ENCODE peak calls at places on chromosomes 13 and 19, in seven cellular contexts. One of them, this sample, is unnamed.

GRCh38 chr13:41785402-41786142 is 175.3 kb downstream of the VWA8 start:
- DNase-seq in cardiac muscle cell: no peak
- DNase-seq in bronchial epithelial cell: no peak
- DNase-seq in fibroblast of mammary gland: no peak
- DNase-seq in IMR-90: no peak
- DNase-seq in astrocyte of the cerebellum: no peak
- DNase-seq in retinal pigment epithelial cell: no peak
- DNase-seq in this sample: no peak

GRCh38 chr13:110850006-110850405 is 64.9 kb downstream of the ANKRD10 start:
- DNase-seq in IMR-90: no peak
- DNase-seq in bronchial epithelial cell: no peak
- DNase-seq in fibroblast of mammary gland: no peak
- DNase-seq in astrocyte of the cerebellum: no peak
- DNase-seq in retinal pigment epithelial cell: no peak
- DNase-seq in cardiac muscle cell: no peak
- DNase-seq in this sample: no peak

GRCh38 chr19:1855040-1855827 is 7.0 kb upstream of the REXO1 start:
- DNase-seq in retinal pigment epithelial cell: peak; percentile 56
- DNase-seq in cardiac muscle cell: peak; percentile 91
- DNase-seq in bronchial epithelial cell: peak; percentile 71
- DNase-seq in IMR-90: peak; percentile 85
- DNase-seq in astrocyte of the cerebellum: no peak
- DNase-seq in fibroblast of mammary gland: peak; percentile 65
- DNase-seq in this sample: peak; percentile 94

GRCh38 chr13:100657881-100658315 is 16.7 kb downstream of the TMTC4 start:
- DNase-seq in astrocyte of the cerebellum: no peak
- DNase-seq in IMR-90: no peak
- DNase-seq in bronchial epithelial cell: no peak
- DNase-seq in fibroblast of mammary gland: no peak
- DNase-seq in cardiac muscle cell: no peak
- DNase-seq in retinal pigment epithelial cell: peak; percentile 69
- DNase-seq in this sample: no peak

GRCh38 chr19:41376998-41377365 is 649 bp downstream of the TMEM91 start:
- DNase-seq in retinal pigment epithelial cell: no peak
- DNase-seq in IMR-90: no peak
- DNase-seq in bronchial epithelial cell: peak; percentile 25
- DNase-seq in astrocyte of the cerebellum: no peak
- DNase-seq in fibroblast of mammary gland: peak; percentile 60
- DNase-seq in cardiac muscle cell: no peak
- DNase-seq in this sample: no peak

GRCh38 chr13:70938462-70938861 is 830.2 kb upstream of the KLHL1 start:
- DNase-seq in fibroblast of mammary gland: no peak
- DNase-seq in astrocyte of the cerebellum: no peak
- DNase-seq in IMR-90: no peak
- DNase-seq in retinal pigment epithelial cell: no peak
- DNase-seq in cardiac muscle cell: no peak
- DNase-seq in bronchial epithelial cell: no peak
- DNase-seq in this sample: no peak

GRCh38 chr19:46042252-46042883 is 1.6 kb upstream of the IGFL4 start:
- DNase-seq in IMR-90: no peak
- DNase-seq in cardiac muscle cell: no peak
- DNase-seq in bronchial epithelial cell: no peak
- DNase-seq in astrocyte of the cerebellum: no peak
- DNase-seq in retinal pigment epithelial cell: no peak
- DNase-seq in fibroblast of mammary gland: no peak
- DNase-seq in this sample: no peak

GRCh38 chr19:16591803-16592556 is 19.8 kb upstream of the SLC35E1 start:
- DNase-seq in astrocyte of the cerebellum: no peak
- DNase-seq in bronchial epithelial cell: peak; percentile 61
- DNase-seq in IMR-90: peak; percentile 25
- DNase-seq in cardiac muscle cell: no peak
- DNase-seq in fibroblast of mammary gland: no peak
- DNase-seq in retinal pigment epithelial cell: peak; percentile 43
- DNase-seq in this sample: peak; percentile 58

GRCh38 chr19:56106993-56107392 is 14.1 kb downstream of the ZNF787 start:
- DNase-seq in cardiac muscle cell: no peak
- DNase-seq in astrocyte of the cerebellum: no peak
- DNase-seq in bronchial epithelial cell: no peak
- DNase-seq in fibroblast of mammary gland: no peak
- DNase-seq in retinal pigment epithelial cell: no peak
- DNase-seq in IMR-90: no peak
- DNase-seq in this sample: no peak

GRCh38 chr19:49149652-49150105 is 5.5 kb downstream of the HRC start:
- DNase-seq in astrocyte of the cerebellum: peak; percentile 74
- DNase-seq in retinal pigment epithelial cell: peak; percentile 58
- DNase-seq in cardiac muscle cell: peak; percentile 94
- DNase-seq in fibroblast of mammary gland: peak; percentile 84
- DNase-seq in IMR-90: peak; percentile 83
- DNase-seq in bronchial epithelial cell: peak; percentile 41
- DNase-seq in this sample: peak; percentile 76

GRCh38 chr19:588093-588742 is 1.5 kb upstream of the HCN2 start:
- DNase-seq in fibroblast of mammary gland: peak; percentile 69
- DNase-seq in retinal pigment epithelial cell: no peak
- DNase-seq in astrocyte of the cerebellum: peak; percentile 55
- DNase-seq in cardiac muscle cell: peak; percentile 86
- DNase-seq in IMR-90: peak; percentile 72
- DNase-seq in bronchial epithelial cell: peak; percentile 49
- DNase-seq in this sample: peak; percentile 82

GRCh38 chr13:51549050-51549449 is 35.2 kb upstream of the WDFY2 start:
- DNase-seq in cardiac muscle cell: no peak
- DNase-seq in bronchial epithelial cell: peak; percentile 72
- DNase-seq in IMR-90: no peak
- DNase-seq in astrocyte of the cerebellum: no peak
- DNase-seq in fibroblast of mammary gland: no peak
- DNase-seq in retinal pigment epithelial cell: no peak
- DNase-seq in this sample: peak; percentile 59

GRCh38 chr19:19139876-19140229 is 1.6 kb upstream of the TMEM161A start:
- DNase-seq in cardiac muscle cell: no peak
- DNase-seq in astrocyte of the cerebellum: no peak
- DNase-seq in retinal pigment epithelial cell: no peak
- DNase-seq in fibroblast of mammary gland: no peak
- DNase-seq in IMR-90: no peak
- DNase-seq in bronchial epithelial cell: no peak
- DNase-seq in this sample: no peak

GRCh38 chr13:20241593-20241992 is 9.5 kb upstream of the GJB6 start:
- DNase-seq in fibroblast of mammary gland: no peak
- DNase-seq in bronchial epithelial cell: peak; percentile 15
- DNase-seq in cardiac muscle cell: no peak
- DNase-seq in astrocyte of the cerebellum: no peak
- DNase-seq in retinal pigment epithelial cell: no peak
- DNase-seq in IMR-90: no peak
- DNase-seq in this sample: peak; percentile 11

GRCh38 chr13:102642475-102642874 is 45.7 kb downstream of the TPP2 start:
- DNase-seq in astrocyte of the cerebellum: peak; percentile 8
- DNase-seq in retinal pigment epithelial cell: peak; percentile 70
- DNase-seq in fibroblast of mammary gland: peak; percentile 21
- DNase-seq in bronchial epithelial cell: peak; percentile 12
- DNase-seq in IMR-90: no peak
- DNase-seq in cardiac muscle cell: no peak
- DNase-seq in this sample: peak; percentile 27

GRCh38 chr19:49658566-49659442 is 6.9 kb downstream of the IRF3 start:
- DNase-seq in retinal pigment epithelial cell: no peak
- DNase-seq in IMR-90: no peak
- DNase-seq in cardiac muscle cell: no peak
- DNase-seq in astrocyte of the cerebellum: no peak
- DNase-seq in fibroblast of mammary gland: no peak
- DNase-seq in bronchial epithelial cell: no peak
- DNase-seq in this sample: no peak

GRCh38 chr13:108084840-108085239 is 130.5 kb downstream of the LIG4 start:
- DNase-seq in fibroblast of mammary gland: no peak
- DNase-seq in retinal pigment epithelial cell: no peak
- DNase-seq in astrocyte of the cerebellum: no peak
- DNase-seq in bronchial epithelial cell: no peak
- DNase-seq in IMR-90: no peak
- DNase-seq in cardiac muscle cell: no peak
- DNase-seq in this sample: no peak

GRCh38 chr13:108087813-108088212 is 127.5 kb downstream of the LIG4 start:
- DNase-seq in fibroblast of mammary gland: no peak
- DNase-seq in IMR-90: no peak
- DNase-seq in bronchial epithelial cell: no peak
- DNase-seq in retinal pigment epithelial cell: no peak
- DNase-seq in cardiac muscle cell: no peak
- DNase-seq in astrocyte of the cerebellum: no peak
- DNase-seq in this sample: no peak

GRCh38 chr13:108082481-108082880 is 132.9 kb downstream of the LIG4 start:
- DNase-seq in cardiac muscle cell: no peak
- DNase-seq in astrocyte of the cerebellum: no peak
- DNase-seq in bronchial epithelial cell: no peak
- DNase-seq in IMR-90: no peak
- DNase-seq in fibroblast of mammary gland: no peak
- DNase-seq in retinal pigment epithelial cell: no peak
- DNase-seq in this sample: no peak

GRCh38 chr13:108083056-108083455 is 132.3 kb downstream of the LIG4 start:
- DNase-seq in bronchial epithelial cell: no peak
- DNase-seq in cardiac muscle cell: no peak
- DNase-seq in fibroblast of mammary gland: no peak
- DNase-seq in astrocyte of the cerebellum: peak; percentile 59
- DNase-seq in retinal pigment epithelial cell: peak; percentile 78
- DNase-seq in IMR-90: no peak
- DNase-seq in this sample: no peak

DNA sequence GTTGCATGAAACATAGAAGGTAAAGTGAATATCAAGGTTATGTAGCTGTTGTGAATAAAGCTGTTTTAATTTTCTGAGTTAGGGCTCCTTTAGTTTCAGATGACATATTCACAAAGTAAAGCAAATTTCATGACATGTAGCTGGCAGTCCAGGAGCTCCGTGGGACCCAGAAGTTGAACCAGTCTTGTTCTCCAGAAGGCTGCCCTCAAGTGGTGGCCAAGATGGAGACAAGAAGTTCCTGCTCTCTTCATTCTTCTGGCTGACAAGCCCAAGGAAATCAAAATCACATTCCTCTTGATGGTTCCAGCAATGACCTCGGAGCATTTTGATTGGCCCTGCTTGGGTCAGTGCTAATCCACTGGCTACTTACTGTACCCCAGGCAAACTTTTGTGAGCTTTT is 128.7 kb downstream of the LIG4 start:
- DNase-seq in retinal pigment epithelial cell: no peak
- DNase-seq in IMR-90: peak; percentile 46
- DNase-seq in bronchial epithelial cell: no peak
- DNase-seq in astrocyte of the cerebellum: no peak
- DNase-seq in cardiac muscle cell: no peak
- DNase-seq in fibroblast of mammary gland: no peak
- DNase-seq in this sample: peak; percentile 36
- TF ChIP-seq CTCF in retinal pigment epithelial cell: peak; percentile 43
- TF ChIP-seq CTCF in IMR-90: peak; percentile 32
- TF ChIP-seq CTCF in bronchial epithelial cell: peak; percentile 31
- TF ChIP-seq CTCF in astrocyte of the cerebellum: peak; percentile 16
- TF ChIP-seq CTCF in cardiac muscle cell: no peak
- TF ChIP-seq CTCF in fibroblast of mammary gland: no peak
- TF ChIP-seq CTCF in this sample: peak; percentile 30

DNA sequence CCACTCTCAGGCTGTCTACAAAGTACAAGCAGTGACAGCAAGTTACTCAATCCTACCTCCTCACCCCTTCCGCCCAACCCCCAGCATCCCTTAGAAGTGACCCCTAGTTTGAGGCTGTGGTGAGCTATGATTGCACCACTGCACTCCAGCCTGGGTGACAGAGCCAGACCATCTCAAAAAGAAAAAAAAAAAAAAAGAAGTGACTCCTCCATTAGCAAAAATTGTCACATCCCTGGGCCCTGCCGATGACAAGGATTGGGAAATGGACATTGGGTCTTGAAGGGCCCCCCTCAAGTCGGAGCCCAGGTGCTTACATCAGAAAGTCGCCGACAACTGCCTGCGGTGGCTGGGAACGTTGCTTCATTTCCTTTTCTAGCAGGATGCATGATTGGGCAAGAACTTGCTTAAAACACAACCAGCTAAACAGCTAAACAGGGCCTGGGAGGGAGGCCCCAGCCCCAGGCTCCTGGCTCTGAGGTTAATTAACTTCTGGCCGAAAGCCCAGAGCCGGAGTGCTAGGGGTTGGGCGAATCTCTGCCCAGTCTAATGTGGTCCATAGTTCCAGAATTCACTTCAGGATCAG is 15.3 kb downstream of the RAB3D start:
- DNase-seq in cardiac muscle cell: peak; percentile 98
- DNase-seq in bronchial epithelial cell: peak; percentile 93
- DNase-seq in retinal pigment epithelial cell: peak; percentile 81
- DNase-seq in IMR-90: peak; percentile 94
- DNase-seq in fibroblast of mammary gland: peak; percentile 94
- DNase-seq in astrocyte of the cerebellum: peak; percentile 90
- DNase-seq in this sample: peak; percentile 94
- H3K4me3 ChIP-seq in cardiac muscle cell: no peak overlapping the region
- H3K4me3 ChIP-seq in bronchial epithelial cell: no peak overlapping the region
- H3K4me3 ChIP-seq in retinal pigment epithelial cell: peak overlapping the region; percentile 26
- H3K4me3 ChIP-seq in IMR-90: no peak overlapping the region
- H3K4me3 ChIP-seq in fibroblast of mammary gland: no peak overlapping the region
- H3K4me3 ChIP-seq in astrocyte of the cerebellum: no peak overlapping the region
- H3K4me3 ChIP-seq in this sample: no peak overlapping the region

GRCh38 chr13:91576590-91576989 is 178.2 kb downstream of the GPC5 start:
- DNase-seq in IMR-90: no peak
- DNase-seq in retinal pigment epithelial cell: no peak
- DNase-seq in cardiac muscle cell: no peak
- DNase-seq in fibroblast of mammary gland: no peak
- DNase-seq in astrocyte of the cerebellum: no peak
- DNase-seq in bronchial epithelial cell: no peak
- DNase-seq in this sample: no peak
- TF ChIP-seq CTCF in IMR-90: no peak
- TF ChIP-seq CTCF in retinal pigment epithelial cell: peak; percentile 41
- TF ChIP-seq CTCF in cardiac muscle cell: no peak
- TF ChIP-seq CTCF in fibroblast of mammary gland: no peak
- TF ChIP-seq CTCF in astrocyte of the cerebellum: peak; percentile 17
- TF ChIP-seq CTCF in bronchial epithelial cell: peak; percentile 2
- TF ChIP-seq CTCF in this sample: no peak

GRCh38 chr13:48188640-48189039 is 44.4 kb upstream of the ITM2B start:
- DNase-seq in astrocyte of the cerebellum: no peak
- DNase-seq in IMR-90: no peak
- DNase-seq in bronchial epithelial cell: no peak
- DNase-seq in fibroblast of mammary gland: no peak
- DNase-seq in cardiac muscle cell: no peak
- DNase-seq in retinal pigment epithelial cell: no peak
- DNase-seq in this sample: no peak

GRCh38 chr13:48189122-48189521 is 43.9 kb upstream of the ITM2B start:
- DNase-seq in bronchial epithelial cell: no peak
- DNase-seq in fibroblast of mammary gland: no peak
- DNase-seq in IMR-90: no peak
- DNase-seq in astrocyte of the cerebellum: no peak
- DNase-seq in cardiac muscle cell: no peak
- DNase-seq in retinal pigment epithelial cell: no peak
- DNase-seq in this sample: no peak

GRCh38 chr13:48188129-48188528 is 44.9 kb upstream of the ITM2B start:
- DNase-seq in retinal pigment epithelial cell: no peak
- DNase-seq in fibroblast of mammary gland: no peak
- DNase-seq in cardiac muscle cell: no peak
- DNase-seq in astrocyte of the cerebellum: no peak
- DNase-seq in bronchial epithelial cell: no peak
- DNase-seq in IMR-90: no peak
- DNase-seq in this sample: no peak

GRCh38 chr13:48185018-48185417 is 48.0 kb upstream of the ITM2B start:
- DNase-seq in IMR-90: no peak
- DNase-seq in fibroblast of mammary gland: peak; percentile 12
- DNase-seq in cardiac muscle cell: peak; percentile 35
- DNase-seq in astrocyte of the cerebellum: no peak
- DNase-seq in retinal pigment epithelial cell: no peak
- DNase-seq in bronchial epithelial cell: no peak
- DNase-seq in this sample: peak; percentile 14

DNA sequence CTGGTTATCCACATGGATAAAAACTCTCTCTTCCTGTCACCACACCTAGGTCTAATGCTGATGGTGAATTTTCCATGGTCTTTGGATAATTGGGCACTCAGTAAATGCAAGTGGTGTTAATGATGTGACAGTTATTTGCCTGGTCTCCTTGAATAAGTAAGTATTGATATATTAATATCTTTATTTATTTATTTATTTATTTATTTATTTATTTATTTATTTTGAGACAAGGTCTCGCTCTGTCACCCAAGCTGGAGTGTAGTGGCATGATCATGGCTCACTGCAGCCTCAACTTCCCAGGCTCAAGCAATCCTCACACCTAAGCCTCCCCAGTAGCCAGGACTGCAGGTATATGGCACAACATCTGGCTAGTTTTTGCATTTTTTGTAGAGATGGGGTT is 46.3 kb upstream of the ITM2B start:
- DNase-seq in bronchial epithelial cell: no peak
- DNase-seq in astrocyte of the cerebellum: no peak
- DNase-seq in IMR-90: no peak
- DNase-seq in fibroblast of mammary gland: no peak
- DNase-seq in retinal pigment epithelial cell: no peak
- DNase-seq in cardiac muscle cell: no peak
- DNase-seq in this sample: no peak
- H3K4me3 ChIP-seq in bronchial epithelial cell: no peak overlapping the region
- H3K4me3 ChIP-seq in astrocyte of the cerebellum: no peak overlapping the region
- H3K4me3 ChIP-seq in IMR-90: no peak overlapping the region
- H3K4me3 ChIP-seq in fibroblast of mammary gland: no peak overlapping the region
- H3K4me3 ChIP-seq in retinal pigment epithelial cell: no peak overlapping the region
- H3K4me3 ChIP-seq in cardiac muscle cell: no peak overlapping the region
- H3K4me3 ChIP-seq in this sample: no peak overlapping the region